ENCODE peak calls at places on chromosome 21, in four cellular contexts. L is aorta, V is right atrium auricular region, H is fibroblast of mammary gland. G is an unnamed sample.

GRCh38 chr21:29351691-29352090 is 53.0 kb downstream of the BACH1 start:
- DNase-seq in H (no peak), V (no peak), L (no peak), G (no peak)

GRCh38 chr21:32824950-32825349 is 53.4 kb upstream of the PAXBP1 start:
- DNase-seq in H (no peak), L (no peak), V (no peak), G (no peak)

GRCh38 chr21:42395910-42396625 is at the start of gene TMPRSS3:
- DNase-seq in V (no peak), H (no peak), L (no peak), G (peak; percentile 50)

GRCh38 chr21:17071093-17071492 is 441.8 kb upstream of the CXADR start:
- DNase-seq in V (no peak), L (no peak), H (no peak), G (no peak)

GRCh38 chr21:16419188-16419874 is 689.5 kb downstream of the USP25 start:
- DNase-seq in V (peak; percentile 85), L (peak; percentile 86), H (peak; percentile 93), G (peak; percentile 0)

GRCh38 chr21:37944492-37944891 is 28.2 kb upstream of the KCNJ6 start:
- DNase-seq in V (no peak), H (no peak), L (no peak), G (no peak)

GRCh38 chr21:34693192-34693810 is 24.5 kb downstream of the CLIC6 start:
- DNase-seq in L (no peak), H (peak; percentile 80), V (no peak), G (peak; percentile 68)

GRCh38 chr21:15128267-15128666 is 63.5 kb upstream of the NRIP1 start:
- DNase-seq in L (no peak), H (no peak), V (no peak), G (no peak)

GRCh38 chr21:24023936-24024335 is 1583.3 kb downstream of the MRPL39 start:
- DNase-seq in H (no peak), L (no peak), V (no peak), G (no peak)

GRCh38 chr21:23401278-23401677 is 2206.0 kb downstream of the MRPL39 start:
- DNase-seq in V (no peak), L (no peak), H (peak; percentile 1), G (no peak)

GRCh38 chr21:20997308-20997632 is 939 bp upstream of the NCAM2 start:
- DNase-seq in L (no peak), H (no peak), V (no peak), G (no peak)

GRCh38 chr21:37386151-37386550 is 19.6 kb downstream of the DYRK1A start:
- DNase-seq in H (no peak), L (no peak), V (no peak), G (no peak)

GRCh38 chr21:37365657-37366487 is 701 bp upstream of the DYRK1A start:
- DNase-seq in L (peak; percentile 79), H (peak; percentile 41), V (peak; percentile 68), G (peak; percentile 68)

GRCh38 chr21:37874904-37875780 is 41.1 kb downstream of the KCNJ6 start:
- DNase-seq in H (no peak), V (no peak), L (no peak), G (no peak)

GRCh38 chr21:34008618-34009017 is 64.8 kb upstream of the MRPS6 start:
- DNase-seq in V (no peak), L (no peak), H (peak; percentile 52), G (no peak)

GRCh38 chr21:25420831-25421230 is 186.4 kb downstream of the MRPL39 start:
- DNase-seq in L (no peak), H (no peak), V (no peak), G (no peak)

GRCh38 chr21:32916522-32917099 is 109.1 kb upstream of the OLIG2 start:
- DNase-seq in V (no peak), H (peak; percentile 5), L (no peak), G (peak; percentile 6)

GRCh38 chr21:16563111-16563510 is 833.3 kb downstream of the USP25 start:
- DNase-seq in L (no peak), V (no peak), H (no peak), G (no peak)

GRCh38 chr21:33657124-33657842 is 15.0 kb downstream of the ITSN1 start:
- DNase-seq in V (no peak), L (no peak), H (no peak), G (peak; percentile 78)

GRCh38 chr21:14551741-14552140 is 5.6 kb upstream of the SAMSN1 start:
- DNase-seq in L (no peak), H (no peak), V (no peak), G (no peak)

GRCh38 chr21:33325222-33326067 is 675 bp downstream of the IFNAR1 start:
- DNase-seq in V (peak; percentile 83), L (peak; percentile 84), H (peak; percentile 81), G (peak; percentile 70)

GRCh38 chr21:42721341-42721824 is 68.0 kb downstream of the PDE9A start:
- DNase-seq in H (peak; percentile 43), L (no peak), V (no peak), G (peak; percentile 95)

GRCh38 chr21:31557956-31558838 is 101.3 kb upstream of the SOD1 start:
- DNase-seq in L (no peak), H (no peak), V (no peak), G (no peak)

GRCh38 chr21:25717491-25718139 is 17.1 kb downstream of the ATP5PF start:
- DNase-seq in L (no peak), H (peak; percentile 44), V (no peak), G (no peak)

GRCh38 chr21:29295066-29295650 is 3.6 kb upstream of the BACH1 start:
- DNase-seq in H (no peak), L (no peak), V (no peak), G (no peak)

GRCh38 chr21:20790113-20790512 is 208.1 kb upstream of the NCAM2 start:
- DNase-seq in V (no peak), L (no peak), H (peak; percentile 41), G (no peak)

GRCh38 chr21:17527240-17527639 is 14.4 kb downstream of the CXADR start:
- DNase-seq in L (no peak), H (no peak), V (no peak), G (peak; percentile 41)

GRCh38 chr21:25369524-25370300 is 237.6 kb downstream of the MRPL39 start:
- DNase-seq in L (no peak), V (no peak), H (peak; percentile 69), G (no peak)

GRCh38 chr21:29217818-29218252 is 80.9 kb upstream of the BACH1 start:
- DNase-seq in V (no peak), L (no peak), H (peak; percentile 99), G (no peak)

GRCh38 chr21:32726742-32727477 is 903 bp downstream of the SYNJ1 start:
- DNase-seq in L (peak; percentile 43), V (no peak), H (peak; percentile 28), G (peak; percentile 44)

GRCh38 chr21:32494946-32495703 is 82.6 kb downstream of the EVA1C start:
- DNase-seq in V (no peak), L (no peak), H (peak; percentile 81), G (no peak)

GRCh38 chr21:25329227-25329626 is 278.1 kb downstream of the MRPL39 start:
- DNase-seq in H (peak; percentile 93), V (no peak), L (no peak), G (no peak)

GRCh38 chr21:43866659-43867331 is 1.8 kb downstream of the AGPAT3 start:
- DNase-seq in H (no peak), L (no peak), V (no peak), G (peak; percentile 94)

GRCh38 chr21:43865471-43866181 is 603 bp downstream of the AGPAT3 start:
- DNase-seq in L (peak; percentile 69), V (no peak), H (peak; percentile 13), G (peak; percentile 75)

GRCh38 chr21:43867332-43867703 is 2.3 kb downstream of the AGPAT3 start:
- DNase-seq in H (no peak), L (no peak), V (no peak), G (no peak)

GRCh38 chr21:43864806-43865470 is at the start of gene AGPAT3:
- DNase-seq in H (no peak), V (no peak), L (no peak), G (no peak)

GRCh38 chr21:43866233-43866632 is 1.2 kb downstream of the AGPAT3 start:
- DNase-seq in L (no peak), V (no peak), H (peak; percentile 59), G (peak; percentile 43)
- H3K4me3 ChIP-seq in L (peak overlapping the region; percentile 79), V (peak overlapping the region; percentile 75), H (peak overlapping the region; percentile 63), G (peak overlapping the region; percentile 91)

GRCh38 chr21:35940074-35940927 is 120.0 kb downstream of the SETD4 start:
- DNase-seq in L (peak; percentile 59), H (peak; percentile 86), V (peak; percentile 61), G (peak; percentile 82)
- H3K4me3 ChIP-seq in L (no peak overlapping the region), H (no peak overlapping the region), V (no peak overlapping the region), G (no peak overlapping the region)

GRCh38 chr21:39923441-39923840 is 56.2 kb downstream of the PCP4 start:
- DNase-seq in H (no peak), V (no peak), L (no peak), G (no peak)

GRCh38 chr21:39927304-39927886 is 60.2 kb downstream of the PCP4 start:
- DNase-seq in L (no peak), V (no peak), H (no peak), G (no peak)

GRCh38 chr21:39924577-39925308 is 57.5 kb downstream of the PCP4 start:
- DNase-seq in H (no peak), L (no peak), V (no peak), G (no peak)
- H3K4me3 ChIP-seq in H (no peak overlapping the region), L (no peak overlapping the region), V (no peak overlapping the region), G (no peak overlapping the region)

DNA sequence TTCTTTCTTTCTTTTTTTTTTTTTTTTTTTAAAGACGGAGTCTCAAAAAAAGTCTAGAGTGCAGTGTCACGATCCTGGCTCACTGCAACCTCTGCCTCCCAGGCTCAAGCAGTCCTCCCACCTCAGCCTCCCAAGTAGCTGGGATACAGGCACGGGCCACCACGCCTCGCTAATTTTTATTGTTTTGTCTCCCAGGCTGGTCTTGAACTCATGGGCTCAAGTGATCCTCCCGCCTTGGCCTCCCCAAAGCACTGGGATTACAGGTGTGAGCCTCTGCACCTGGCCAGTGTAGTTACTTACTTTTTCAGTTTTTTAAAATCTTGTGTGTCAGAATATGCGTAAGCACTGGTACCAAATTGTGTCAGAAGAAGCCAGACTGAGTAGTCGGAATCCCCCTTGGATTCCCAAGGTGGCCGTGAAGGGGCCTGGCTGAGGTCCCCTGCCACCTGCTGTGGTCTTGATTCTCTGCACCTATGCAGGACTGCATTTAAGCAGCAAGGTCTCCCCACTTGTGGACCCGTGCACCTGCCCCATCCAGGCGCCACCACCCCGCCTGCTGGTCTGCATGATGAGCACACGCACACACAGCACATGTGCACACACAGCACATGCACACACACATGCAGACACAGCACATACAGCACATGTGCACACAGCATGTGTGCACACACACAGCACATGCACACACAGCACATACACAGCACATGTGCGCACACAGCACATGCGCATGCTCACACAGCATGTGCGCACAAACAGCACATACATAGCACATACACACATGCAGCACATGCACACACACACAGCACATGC is 47.5 kb downstream of the PCNT start:
- DNase-seq in H (no peak), L (no peak), V (no peak), G (no peak)
- H3K4me3 ChIP-seq in H (no peak overlapping the region), L (no peak overlapping the region), V (no peak overlapping the region), G (no peak overlapping the region)

GRCh38 chr21:36291509-36291908 is 28.5 kb upstream of the MORC3 start:
- DNase-seq in L (no peak), V (no peak), H (no peak), G (no peak)

DNA sequence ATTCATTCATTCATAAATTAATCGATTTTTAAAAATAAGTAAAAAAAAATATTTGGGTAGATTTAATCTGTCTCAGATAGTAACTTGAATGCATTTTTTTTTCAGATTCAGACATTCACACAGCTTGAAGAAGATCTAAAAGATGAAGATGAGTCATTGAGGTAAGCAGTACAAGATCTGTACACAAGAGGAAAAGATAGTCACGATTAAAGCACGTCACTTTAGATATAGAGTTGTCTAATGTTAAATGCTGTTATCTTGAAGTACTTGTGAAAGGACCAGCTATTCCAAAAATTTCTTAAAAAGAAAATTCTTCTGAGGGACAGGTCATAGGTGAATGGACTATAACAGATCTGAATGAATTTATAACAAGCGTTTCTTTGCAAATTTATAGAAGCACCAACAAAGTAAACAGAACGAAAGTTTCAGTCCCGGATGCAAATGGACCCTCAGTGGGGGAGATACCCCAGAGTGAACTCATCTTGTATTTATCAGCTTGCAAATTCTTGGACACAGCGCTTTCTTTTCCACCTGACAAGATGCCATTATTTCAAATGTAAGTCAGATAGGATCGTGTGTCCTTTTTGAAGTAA is 31.2 kb upstream of the MORC3 start:
- DNase-seq in V (no peak), H (peak; percentile 3), L (no peak), G (no peak)
- H3K4me3 ChIP-seq in V (no peak overlapping the region), H (no peak overlapping the region), L (no peak overlapping the region), G (no peak overlapping the region)

G was measured in small intestine.